ENCODE peak calls at places on chromosomes 7 and 10, in eight cellular contexts. C is GM23338, G is SK-N-SH, X is hepatocyte, E is GM23248, B is MM.1S, L is HCT116, U is OCI-LY7. N is an unnamed sample.

GRCh38 chr7:142513221-142513955 is 235.9 kb upstream of the PRSS1 start:
- DNase-seq in B (no peak), C (no peak), U (no peak), G (no peak), X (no peak), E (peak), L (no peak), N (no peak)

GRCh38 chr7:135801045-135801693 is 52.6 kb upstream of the FAM180A start:
- DNase-seq in G (peak), B (peak), U (peak), X (peak), C (peak), E (peak), L (peak), N (peak)

GRCh38 chr10:90417056-90417455 is 440.8 kb downstream of the HTR7 start:
- DNase-seq in L (no peak), G (no peak), U (no peak), C (no peak), X (peak), E (no peak), B (no peak), N (no peak)

GRCh38 chr10:18195060-18195799 is 55.0 kb downstream of the CACNB2 start:
- DNase-seq in U (no peak), E (peak), C (no peak), X (peak), L (no peak), B (no peak), G (no peak), N (no peak)

GRCh38 chr10:129971381-129972144 is 7.5 kb upstream of the EBF3 start:
- DNase-seq in E (peak), L (no peak), C (peak), U (no peak), X (peak), G (peak), B (peak), N (peak)

GRCh38 chr7:104126411-104126841 is 81.4 kb downstream of the ORC5 start:
- DNase-seq in E (no peak), G (peak), C (peak), B (no peak), L (no peak), U (no peak), X (no peak), N (peak)

GRCh38 chr10:34473174-34474059 is 341.7 kb downstream of the PARD3 start:
- DNase-seq in E (no peak), L (no peak), C (no peak), X (no peak), G (no peak), U (no peak), B (no peak), N (no peak)

GRCh38 chr7:133484135-133484534 is 231.3 kb downstream of the EXOC4 start:
- DNase-seq in C (no peak), L (no peak), X (no peak), B (no peak), G (no peak), E (no peak), U (peak), N (no peak)

GRCh38 chr7:80078159-80078731 is 56.4 kb upstream of the GNAI1 start:
- DNase-seq in X (no peak), B (peak), E (peak), U (no peak), G (no peak), C (no peak), L (no peak), N (no peak)

GRCh38 chr10:70480254-70480861 is 1.8 kb downstream of the PALD1 start:
- DNase-seq in U (peak), C (no peak), E (no peak), G (no peak), L (no peak), X (no peak), B (peak), N (no peak)

GRCh38 chr7:151736403-151736909 is 140.5 kb downstream of the PRKAG2 start:
- DNase-seq in G (peak), X (peak), C (peak), L (peak), E (peak), U (no peak), B (no peak), N (peak)

GRCh38 chr10:122461729-122462532 is 578 bp downstream of the HTRA1 start:
- DNase-seq in E (peak), G (no peak), B (no peak), C (peak), L (no peak), X (peak), U (no peak), N (peak)

GRCh38 chr10:131810805-131811137 is 90.0 kb upstream of the PPP2R2D start:
- DNase-seq in E (no peak), X (no peak), C (no peak), B (no peak), L (no peak), G (no peak), U (no peak), N (no peak)

GRCh38 chr10:7605565-7606295 is 61.0 kb downstream of the ITIH5 start:
- DNase-seq in C (no peak), G (no peak), X (peak), L (no peak), B (no peak), E (no peak), U (no peak), N (no peak)

GRCh38 chr10:7094781-7095180 is 316.1 kb downstream of the SFMBT2 start:
- DNase-seq in B (no peak), E (no peak), G (no peak), L (no peak), X (no peak), U (no peak), C (no peak), N (no peak)

GRCh38 chr7:815284-816216 is 16.7 kb upstream of the SUN1 start:
- DNase-seq in C (peak), G (peak), E (peak), L (no peak), B (no peak), X (peak), U (peak), N (peak)

GRCh38 chr10:92291921-92292860 is 1.2 kb downstream of the MARCHF5 start:
- DNase-seq in U (peak), X (peak), G (peak), B (peak), E (peak), C (peak), L (peak), N (peak)

GRCh38 chr7:80941206-80941758 is 22.4 kb upstream of the SEMA3C start:
- DNase-seq in C (no peak), L (no peak), X (peak), E (peak), G (no peak), B (no peak), U (no peak), N (no peak)

GRCh38 chr7:50531928-50532327 is 33.3 kb downstream of the DDC start:
- DNase-seq in X (peak), G (peak), U (no peak), L (no peak), E (peak), B (no peak), C (no peak), N (no peak)

GRCh38 chr7:132240262-132240661 is 336.0 kb downstream of the PLXNA4 start:
- DNase-seq in C (no peak), G (no peak), U (no peak), X (no peak), E (no peak), L (no peak), B (no peak), N (no peak)

GRCh38 chr10:16960573-16960972 is 143.3 kb upstream of the RSU1 start:
- DNase-seq in L (no peak), C (no peak), E (no peak), U (no peak), B (no peak), X (no peak), G (no peak), N (no peak)

GRCh38 chr7:55472928-55473725 is 99.2 kb downstream of the VOPP1 start:
- DNase-seq in L (no peak), B (no peak), X (no peak), E (no peak), G (peak), U (no peak), C (no peak), N (no peak)

GRCh38 chr10:119235381-119235780 is 28.0 kb downstream of the GRK5 start:
- DNase-seq in U (no peak), C (no peak), G (no peak), E (peak), B (no peak), X (no peak), L (no peak), N (no peak)

GRCh38 chr7:139526578-139527544 is 3.4 kb downstream of the CLEC2L start:
- DNase-seq in X (peak), C (no peak), L (no peak), E (peak), B (no peak), U (no peak), G (no peak), N (no peak)

GRCh38 chr7:116562529-116563121 is 37.8 kb downstream of the CAV1 start:
- DNase-seq in U (no peak), C (no peak), L (no peak), G (no peak), E (no peak), X (no peak), B (no peak), N (no peak)

GRCh38 chr7:116560021-116560970 is 35.5 kb downstream of the CAV1 start:
- DNase-seq in B (no peak), E (no peak), C (no peak), X (no peak), L (no peak), U (no peak), G (no peak), N (peak)

GRCh38 chr7:116557901-116558300 is 33.1 kb downstream of the CAV1 start:
- DNase-seq in U (no peak), E (no peak), G (no peak), C (no peak), L (no peak), X (no peak), B (no peak), N (no peak)

GRCh38 chr7:116565981-116566380 is 41.1 kb downstream of the CAV1 start:
- DNase-seq in E (no peak), L (no peak), U (no peak), X (no peak), C (no peak), B (no peak), G (no peak), N (no peak)

GRCh38 chr7:116561697-116562483 is 37.1 kb downstream of the CAV1 start:
- DNase-seq in G (no peak), X (no peak), C (no peak), B (no peak), U (no peak), E (peak), L (no peak), N (no peak)
- TF ChIP-seq EZH2phosphoT487 in G (no peak), X (no peak), C (no peak), B (no peak), U (no peak), E (no peak), L (no peak), N (no peak)

DNA sequence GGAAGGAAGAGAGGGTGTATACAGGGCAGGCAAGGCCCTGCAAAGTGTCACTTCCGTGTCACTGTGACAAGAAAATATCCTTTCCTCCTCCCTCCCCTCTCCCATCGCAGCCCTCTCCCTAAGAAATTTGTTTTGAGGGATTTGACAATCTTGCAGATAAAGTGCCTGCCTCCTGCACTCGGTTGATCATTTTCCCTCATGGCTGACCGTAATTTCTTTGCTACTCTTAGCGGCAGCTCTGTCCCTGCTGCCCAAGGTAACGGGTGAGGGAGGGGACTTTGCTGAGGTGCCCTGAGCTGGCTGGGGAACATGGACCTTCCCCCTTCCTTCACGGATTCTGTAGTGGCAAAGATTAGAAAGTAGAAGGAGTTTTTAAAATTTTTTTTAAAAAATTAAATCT is 179.1 kb downstream of the TCF7L2 start:
- DNase-seq in G (no peak), U (no peak), X (no peak), B (no peak), E (no peak), L (no peak), C (no peak), N (peak)
- H3K27ac ChIP-seq in G (no peak), U (no peak), X (peak), B (no peak), E (peak), L (no peak), C (peak), N (peak)

GRCh38 chr7:121582258-121582657 is 186.2 kb upstream of the FAM3C start:
- DNase-seq in G (no peak), B (no peak), E (no peak), C (no peak), L (no peak), X (no peak), U (no peak), N (no peak)
- H2AFZ ChIP-seq in G (no peak), B (no peak), E (no peak), C (no peak), L (no peak), X (no peak), U (no peak), N (no peak)

GRCh38 chr7:121305109-121305508 is 23.7 kb upstream of the WNT16 start:
- DNase-seq in L (no peak), X (no peak), C (peak), G (no peak), B (no peak), U (no peak), E (peak), N (no peak)
- TF ChIP-seq EZH2phosphoT487 in L (no peak), X (no peak), C (no peak), G (no peak), B (no peak), U (no peak), E (no peak), N (no peak)

GRCh38 chr7:123598657-123599056 is 3.0 kb upstream of the ASB15 start:
- DNase-seq in L (no peak), X (no peak), G (no peak), B (no peak), U (no peak), C (no peak), E (no peak), N (no peak)
- H3K27ac ChIP-seq in L (no peak), X (no peak), G (no peak), B (no peak), U (no peak), C (no peak), E (no peak), N (no peak)

GRCh38 chr7:87420173-87420572 is 55.3 kb downstream of the ABCB4 start:
- DNase-seq in U (no peak), X (no peak), E (no peak), G (no peak), L (no peak), C (peak), B (no peak), N (no peak)
- H2AFZ ChIP-seq in U (no peak), X (no peak), E (no peak), G (no peak), L (no peak), C (no peak), B (no peak), N (no peak)

DNA sequence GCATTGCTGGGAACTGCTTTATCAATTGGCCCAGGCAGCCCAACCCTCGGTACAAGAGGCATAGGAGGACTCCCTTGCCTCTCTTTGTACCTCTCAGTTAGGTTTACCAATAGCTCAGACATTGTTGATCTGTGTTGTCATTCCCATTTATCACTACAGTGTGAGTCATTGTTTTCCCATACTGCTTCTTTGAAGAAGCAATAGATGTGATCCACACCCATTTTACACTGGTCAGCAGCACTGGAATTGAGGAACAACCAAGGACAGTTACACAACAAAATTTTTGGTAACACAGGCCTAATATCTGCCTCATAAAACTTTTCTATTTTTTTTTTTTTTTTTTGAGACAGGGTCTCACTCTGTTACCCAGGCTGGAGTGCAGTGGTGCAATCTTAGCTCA is 307.2 kb downstream of the SNX13 start:
- DNase-seq in X (peak), C (no peak), B (no peak), E (peak), L (peak), U (no peak), G (no peak), N (no peak)
- TF ChIP-seq EZH2phosphoT487 in X (no peak), C (no peak), B (no peak), E (no peak), L (no peak), U (no peak), G (no peak), N (no peak)